ENCODE peak calls at places on chromosomes 4 and X, in six cellular contexts. One of them, this sample, is unnamed.

GRCh38 chr4:169160825-169161224 is 109.9 kb downstream of the SH3RF1 start:
- DNase-seq in RPMI7951: peak; percentile 45
- DNase-seq in left cardiac atrium: no peak
- DNase-seq in astrocyte of the spinal cord: peak; percentile 67
- DNase-seq in naive B cell: no peak
- DNase-seq in T-helper 2 cell: no peak
- DNase-seq in this sample: no peak

GRCh38 chrX:46770817-46771163 is 11.9 kb upstream of the SLC9A7 start:
- DNase-seq in RPMI7951: peak; percentile 89
- DNase-seq in left cardiac atrium: no peak
- DNase-seq in astrocyte of the spinal cord: peak; percentile 83
- DNase-seq in naive B cell: no peak
- DNase-seq in T-helper 2 cell: no peak
- DNase-seq in this sample: no peak

GRCh38 chr4:22573198-22573597 is 57.3 kb upstream of the ADGRA3 start:
- DNase-seq in RPMI7951: peak; percentile 2
- DNase-seq in left cardiac atrium: peak; percentile 44
- DNase-seq in astrocyte of the spinal cord: peak; percentile 32
- DNase-seq in naive B cell: no peak
- DNase-seq in T-helper 2 cell: no peak
- DNase-seq in this sample: peak; percentile 72

GRCh38 chr4:1409806-1410425 is 3.7 kb upstream of the NKX1-1 start:
- DNase-seq in RPMI7951: no peak
- DNase-seq in left cardiac atrium: no peak
- DNase-seq in astrocyte of the spinal cord: no peak
- DNase-seq in naive B cell: no peak
- DNase-seq in T-helper 2 cell: no peak
- DNase-seq in this sample: no peak

GRCh38 chr4:186068581-186069402 is at the start of gene TLR3:
- DNase-seq in RPMI7951: peak; percentile 44
- DNase-seq in left cardiac atrium: no peak
- DNase-seq in astrocyte of the spinal cord: peak; percentile 62
- DNase-seq in naive B cell: no peak
- DNase-seq in T-helper 2 cell: no peak
- DNase-seq in this sample: peak; percentile 42

GRCh38 chr4:48813984-48814383 is 16.9 kb upstream of the OCIAD1 start:
- DNase-seq in RPMI7951: no peak
- DNase-seq in left cardiac atrium: no peak
- DNase-seq in astrocyte of the spinal cord: no peak
- DNase-seq in naive B cell: no peak
- DNase-seq in T-helper 2 cell: no peak
- DNase-seq in this sample: no peak

GRCh38 chr4:190015538-190016368 is 11.3 kb downstream of the FRG2 start:
- DNase-seq in RPMI7951: no peak
- DNase-seq in left cardiac atrium: no peak
- DNase-seq in astrocyte of the spinal cord: no peak
- DNase-seq in naive B cell: no peak
- DNase-seq in T-helper 2 cell: no peak
- DNase-seq in this sample: no peak

GRCh38 chr4:4655011-4655410 is 113.2 kb upstream of the STX18 start:
- DNase-seq in RPMI7951: no peak
- DNase-seq in left cardiac atrium: no peak
- DNase-seq in astrocyte of the spinal cord: no peak
- DNase-seq in naive B cell: no peak
- DNase-seq in T-helper 2 cell: no peak
- DNase-seq in this sample: no peak

GRCh38 chr4:86359944-86360478 is at the start of gene MAPK10:
- DNase-seq in RPMI7951: peak; percentile 70
- DNase-seq in left cardiac atrium: peak; percentile 70
- DNase-seq in astrocyte of the spinal cord: peak; percentile 87
- DNase-seq in naive B cell: peak; percentile 89
- DNase-seq in T-helper 2 cell: peak; percentile 13
- DNase-seq in this sample: peak; percentile 88

GRCh38 chrX:154732421-154733071 is 18.3 kb downstream of the GAB3 start:
- DNase-seq in RPMI7951: peak; percentile 82
- DNase-seq in left cardiac atrium: no peak
- DNase-seq in astrocyte of the spinal cord: peak; percentile 81
- DNase-seq in naive B cell: no peak
- DNase-seq in T-helper 2 cell: no peak
- DNase-seq in this sample: no peak

GRCh38 chr4:184343400-184344177 is 125.9 kb upstream of the ENPP6 start:
- DNase-seq in RPMI7951: peak; percentile 78
- DNase-seq in left cardiac atrium: peak; percentile 76
- DNase-seq in astrocyte of the spinal cord: peak; percentile 74
- DNase-seq in naive B cell: peak; percentile 46
- DNase-seq in T-helper 2 cell: peak; percentile 8
- DNase-seq in this sample: peak; percentile 73

GRCh38 chrX:65098851-65099250 is 122.6 kb upstream of the ZC4H2 start:
- DNase-seq in RPMI7951: no peak
- DNase-seq in left cardiac atrium: no peak
- DNase-seq in astrocyte of the spinal cord: no peak
- DNase-seq in naive B cell: no peak
- DNase-seq in T-helper 2 cell: no peak
- DNase-seq in this sample: no peak

GRCh38 chr4:164169591-164169990 is 584.3 kb upstream of the SMIM31 start:
- DNase-seq in RPMI7951: peak; percentile 2
- DNase-seq in left cardiac atrium: no peak
- DNase-seq in astrocyte of the spinal cord: peak; percentile 64
- DNase-seq in naive B cell: no peak
- DNase-seq in T-helper 2 cell: no peak
- DNase-seq in this sample: no peak

GRCh38 chrX:151393514-151393913 is 3.5 kb upstream of the VMA21 start:
- DNase-seq in RPMI7951: peak; percentile 5
- DNase-seq in left cardiac atrium: no peak
- DNase-seq in astrocyte of the spinal cord: no peak
- DNase-seq in naive B cell: peak; percentile 9
- DNase-seq in T-helper 2 cell: peak; percentile 55
- DNase-seq in this sample: peak; percentile 3

GRCh38 chrX:101219116-101219839 is at the start of gene DRP2:
- DNase-seq in RPMI7951: peak; percentile 28
- DNase-seq in left cardiac atrium: no peak
- DNase-seq in astrocyte of the spinal cord: peak; percentile 47
- DNase-seq in naive B cell: no peak
- DNase-seq in T-helper 2 cell: no peak
- DNase-seq in this sample: no peak

GRCh38 chrX:132834741-132835140 is 123.7 kb downstream of the HS6ST2 start:
- DNase-seq in RPMI7951: no peak
- DNase-seq in left cardiac atrium: no peak
- DNase-seq in astrocyte of the spinal cord: no peak
- DNase-seq in naive B cell: no peak
- DNase-seq in T-helper 2 cell: no peak
- DNase-seq in this sample: no peak

GRCh38 chr4:78569291-78569821 is 17.8 kb downstream of the ANXA3 start:
- DNase-seq in RPMI7951: peak; percentile 65
- DNase-seq in left cardiac atrium: no peak
- DNase-seq in astrocyte of the spinal cord: peak; percentile 85
- DNase-seq in naive B cell: no peak
- DNase-seq in T-helper 2 cell: no peak
- DNase-seq in this sample: peak; percentile 49

GRCh38 chr4:77432702-77433101 is 172.9 kb upstream of the CXCL13 start:
- DNase-seq in RPMI7951: no peak
- DNase-seq in left cardiac atrium: no peak
- DNase-seq in astrocyte of the spinal cord: no peak
- DNase-seq in naive B cell: no peak
- DNase-seq in T-helper 2 cell: no peak
- DNase-seq in this sample: no peak

GRCh38 chr4:153809307-153809706 is 20.4 kb upstream of the SFRP2 start:
- DNase-seq in RPMI7951: no peak
- DNase-seq in left cardiac atrium: no peak
- DNase-seq in astrocyte of the spinal cord: no peak
- DNase-seq in naive B cell: no peak
- DNase-seq in T-helper 2 cell: no peak
- DNase-seq in this sample: no peak

GRCh38 chrX:13432776-13433605 is 113.1 kb upstream of the ATXN3L start:
- DNase-seq in RPMI7951: peak; percentile 56
- DNase-seq in left cardiac atrium: no peak
- DNase-seq in astrocyte of the spinal cord: peak; percentile 62
- DNase-seq in naive B cell: no peak
- DNase-seq in T-helper 2 cell: no peak
- DNase-seq in this sample: no peak

GRCh38 chr4:7004331-7004730 is 38.8 kb upstream of the TADA2B start:
- DNase-seq in RPMI7951: peak; percentile 97
- DNase-seq in left cardiac atrium: no peak
- DNase-seq in astrocyte of the spinal cord: peak; percentile 24
- DNase-seq in naive B cell: no peak
- DNase-seq in T-helper 2 cell: no peak
- DNase-seq in this sample: peak; percentile 96